ENCODE peak calls at places on chromosomes 11 and 22, in seven cellular contexts. S is H1, R is HCT116, P is HepG2, A is GM12878, I is K562, E is SK-N-SH. T is an unnamed sample.

GRCh38 chr11:2401436-2401984 is 960 bp downstream of the TSSC4 start:
- DNase-seq in E (no peak), S (no peak), A (no peak), R (no peak), P (peak), I (no peak), T (no peak)

GRCh38 chr11:9017773-9018172 is 14.0 kb upstream of the NRIP3 start:
- DNase-seq in A (no peak), I (no peak), S (no peak), R (no peak), P (no peak), E (no peak), T (no peak)

GRCh38 chr22:28911777-28912669 is 28.7 kb downstream of the ZNRF3 start:
- DNase-seq in S (no peak), P (peak), R (no peak), I (no peak), E (no peak), A (no peak), T (no peak)

GRCh38 chr11:72058416-72059034 is 21.8 kb downstream of the NUMA1 start:
- DNase-seq in I (no peak), E (no peak), A (no peak), R (no peak), S (no peak), P (no peak), T (no peak)

GRCh38 chr11:73152861-73153483 is 10.9 kb upstream of the FCHSD2 start:
- DNase-seq in I (no peak), R (no peak), A (peak), S (no peak), P (no peak), E (no peak), T (no peak)

GRCh38 chr11:57387284-57388030 is 3.0 kb downstream of the PRG2 start:
- DNase-seq in A (no peak), I (peak), P (no peak), S (no peak), R (no peak), E (no peak), T (no peak)

GRCh38 chr11:130115218-130115617 is 44.4 kb upstream of the ST14 start:
- DNase-seq in P (no peak), E (no peak), I (no peak), R (no peak), S (no peak), A (no peak), T (no peak)

GRCh38 chr11:2573240-2574042 is 126.4 kb downstream of the KCNQ1OT1 start:
- DNase-seq in R (no peak), I (no peak), E (no peak), P (no peak), A (no peak), S (no peak), T (no peak)

GRCh38 chr11:59243633-59244032 is 30.9 kb upstream of the MPEG1 start:
- DNase-seq in R (no peak), S (no peak), P (no peak), I (no peak), A (no peak), E (no peak), T (no peak)

GRCh38 chr11:66172146-66172545 is 96.3 kb upstream of the RAB1B start:
- DNase-seq in E (no peak), S (no peak), R (peak), P (no peak), I (no peak), A (no peak), T (no peak)

GRCh38 chr22:39528080-39528661 is 4.4 kb downstream of the RPS19BP1 start:
- DNase-seq in I (no peak), S (no peak), A (no peak), E (peak), P (no peak), R (no peak), T (no peak)

GRCh38 chr11:85385561-85385960 is 241.6 kb downstream of the DLG2 start:
- DNase-seq in S (no peak), E (no peak), P (no peak), I (no peak), R (no peak), A (no peak), T (no peak)
- TF ChIP-seq JUND in S (no peak), E (no peak), P (no peak), I (no peak), R (no peak), A (no peak), T (no peak)

DNA sequence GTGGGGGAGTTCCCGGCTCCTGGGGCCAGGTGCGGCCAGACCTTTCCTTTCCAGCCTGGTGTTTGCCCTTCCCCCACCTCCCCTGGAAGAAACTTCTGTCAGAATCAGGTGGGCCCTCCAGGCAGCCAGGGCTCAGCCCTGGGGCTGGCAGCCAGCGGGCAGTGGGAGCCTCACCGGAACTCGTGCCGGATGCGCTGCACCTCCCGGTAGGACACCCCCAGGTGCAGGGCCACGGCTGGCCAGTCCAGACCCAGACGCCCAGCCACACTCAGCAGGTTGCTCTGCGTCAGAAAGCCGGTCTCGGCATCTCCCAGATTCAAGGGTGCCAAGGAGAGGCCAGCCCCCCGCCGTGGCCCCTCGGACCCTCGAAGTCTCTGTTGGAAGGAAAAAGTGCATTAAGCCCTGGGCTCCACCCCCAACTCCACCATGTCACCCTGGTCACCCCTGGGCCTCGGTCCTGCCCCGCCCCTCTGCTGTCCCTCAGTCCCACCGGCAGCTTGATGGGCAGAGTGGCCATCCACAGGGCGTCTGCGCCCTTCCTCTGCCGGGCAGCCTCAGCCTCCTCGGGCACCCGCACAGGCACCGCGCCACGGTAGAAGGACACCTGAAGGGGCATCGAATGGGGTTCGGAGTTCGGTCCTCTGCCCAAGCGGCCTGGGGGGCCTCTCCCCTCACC is 1.7 kb upstream of the SLC25A22 start:
- DNase-seq in R (no peak), S (no peak), P (no peak), E (no peak), I (no peak), A (no peak), T (no peak)
- TF ChIP-seq JUND in R (no peak), S (no peak), P (no peak), E (no peak), I (no peak), A (no peak), T (no peak)

DNA sequence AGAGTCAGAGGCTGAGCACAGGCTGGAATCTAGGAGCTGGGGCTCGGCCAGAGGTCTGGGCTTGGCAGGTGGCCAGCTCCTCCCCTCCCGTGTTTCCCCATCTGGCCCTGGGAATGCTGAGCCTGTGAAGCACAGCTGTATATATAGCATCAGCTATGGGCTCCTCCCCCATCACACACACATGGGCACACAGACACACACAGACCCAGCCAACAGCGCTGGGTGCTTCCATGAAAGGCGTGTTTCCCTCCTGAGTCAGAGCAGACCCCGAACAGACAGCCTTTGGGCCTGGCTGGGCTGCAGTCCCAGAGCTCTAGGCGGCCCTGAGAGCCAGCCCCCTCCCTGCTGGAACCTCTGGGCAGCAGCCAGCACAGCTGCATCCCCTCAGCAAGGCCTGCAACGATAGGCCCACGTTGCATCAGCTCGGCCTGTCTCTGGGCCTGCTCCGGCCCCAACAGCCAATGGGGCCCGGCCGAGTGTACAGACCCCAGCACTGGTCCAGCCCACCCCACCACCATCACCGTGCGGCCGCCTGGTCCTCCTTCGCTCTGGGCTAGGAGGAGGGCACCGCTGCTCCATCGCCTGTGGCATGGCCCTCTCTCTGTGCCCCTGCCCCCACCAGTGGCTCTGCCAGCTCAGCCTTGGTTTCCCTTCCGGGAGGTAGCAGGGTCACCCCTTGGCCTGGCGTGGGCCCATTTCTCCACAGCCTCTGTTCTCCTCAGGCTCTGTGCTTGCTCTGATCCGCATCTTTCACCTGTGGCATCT is 7.6 kb upstream of the SERPINH1 start:
- DNase-seq in R (no peak), I (peak), S (no peak), A (no peak), P (peak), E (peak), T (no peak)
- TF ChIP-seq JUND in R (no peak), I (no peak), S (peak), A (no peak), P (no peak), E (peak), T (no peak)

GRCh38 chr11:121592708-121593107 is 139.9 kb upstream of the SORL1-AS1 start:
- DNase-seq in E (no peak), P (no peak), I (no peak), A (peak), S (no peak), R (no peak), T (no peak)

GRCh38 chr11:121590772-121591404 is 138.1 kb upstream of the SORL1-AS1 start:
- DNase-seq in P (no peak), I (no peak), A (no peak), S (no peak), R (no peak), E (peak), T (no peak)

GRCh38 chr11:121596195-121597145 is 143.7 kb upstream of the SORL1-AS1 start:
- DNase-seq in I (no peak), P (no peak), E (no peak), S (no peak), A (no peak), R (no peak), T (no peak)

GRCh38 chr11:121591405-121592033 is 138.8 kb upstream of the SORL1-AS1 start:
- DNase-seq in E (peak), R (peak), S (peak), I (peak), A (peak), P (peak), T (peak)

GRCh38 chr11:121595717-121596156 is 143.0 kb upstream of the SORL1-AS1 start:
- DNase-seq in P (no peak), S (no peak), I (no peak), A (no peak), R (peak), E (no peak), T (peak)
- TF ChIP-seq JUND in P (no peak), S (no peak), I (no peak), A (no peak), R (peak), E (peak), T (peak)

DNA sequence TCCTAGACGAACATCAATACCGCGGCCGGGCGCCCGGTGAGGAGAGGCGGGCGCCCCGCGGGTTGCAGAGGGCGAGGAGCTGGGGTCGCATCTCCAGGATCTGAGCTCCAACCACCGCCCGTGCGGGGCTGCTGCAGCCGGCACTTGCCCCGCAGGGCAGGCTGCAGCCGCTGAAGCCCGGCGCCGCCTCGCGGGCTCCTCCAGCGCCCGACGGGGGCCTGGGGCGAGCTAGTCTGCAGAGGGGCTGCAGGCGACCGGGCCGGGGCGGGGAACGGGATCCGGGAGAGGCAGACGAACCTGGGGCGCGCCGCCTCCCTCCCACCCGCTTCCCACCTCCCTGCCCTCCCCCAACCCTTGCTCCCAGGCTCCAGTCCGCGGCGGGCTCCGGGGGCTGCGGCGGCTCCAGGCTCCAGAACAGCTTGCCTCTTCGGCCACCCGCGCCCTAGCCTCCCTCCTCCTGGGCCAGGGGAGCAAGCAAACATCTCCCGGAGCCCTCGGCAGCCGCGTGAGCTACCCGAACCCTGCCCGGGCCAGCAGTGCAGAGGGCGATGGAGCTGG is 858 bp downstream of the TENM4 start:
- DNase-seq in R (no peak), P (no peak), S (no peak), A (no peak), I (no peak), E (peak), T (no peak)
- TF ChIP-seq JUND in R (no peak), P (no peak), S (no peak), A (no peak), I (no peak), E (no peak), T (no peak)

GRCh38 chr11:32259641-32260081 is 168.8 kb downstream of the RCN1 start:
- DNase-seq in I (no peak), A (peak), R (no peak), S (no peak), E (no peak), P (no peak), T (no peak)
- TF ChIP-seq JUND in I (no peak), A (no peak), R (no peak), S (no peak), E (no peak), P (no peak), T (no peak)

GRCh38 chr11:119338318-119338890 is 2.3 kb downstream of the C1QTNF5 start:
- DNase-seq in I (peak), E (peak), S (no peak), A (no peak), R (peak), P (peak), T (peak)

GRCh38 chr11:119335655-119336543 is 1.6 kb downstream of the RNF26 start:
- DNase-seq in R (no peak), P (no peak), A (no peak), I (no peak), S (no peak), E (no peak), T (peak)

GRCh38 chr11:119338946-119339580 is 1.6 kb downstream of the C1QTNF5 start:
- DNase-seq in A (no peak), R (no peak), I (no peak), E (no peak), S (no peak), P (no peak), T (no peak)

GRCh38 chr11:119336744-119337469 is 2.6 kb downstream of the RNF26 start:
- DNase-seq in P (no peak), I (no peak), E (no peak), A (no peak), S (no peak), R (no peak), T (no peak)

GRCh38 chr11:119337581-119338317 is 2.9 kb downstream of the C1QTNF5 start:
- DNase-seq in A (no peak), R (no peak), E (peak), S (no peak), P (no peak), I (peak), T (no peak)
- TF ChIP-seq JUND in A (no peak), R (no peak), E (no peak), S (no peak), P (no peak), I (no peak), T (no peak)

GRCh38 chr11:117010808-117011540 is 87.3 kb downstream of the SIK3 start:
- DNase-seq in P (no peak), E (no peak), R (no peak), S (no peak), I (no peak), A (no peak), T (no peak)
- TF ChIP-seq JUND in P (no peak), E (peak), R (no peak), S (no peak), I (no peak), A (no peak), T (no peak)

GRCh38 chr11:128497057-128497957 is 90.1 kb downstream of the ETS1 start:
- DNase-seq in E (peak), R (peak), I (no peak), P (no peak), A (peak), S (no peak), T (peak)
- TF ChIP-seq JUND in E (peak), R (peak), I (no peak), P (no peak), A (no peak), S (no peak), T (no peak)